ENCODE peak calls at places on chromosomes 13 and 19, in four cellular contexts. M, L, B and N are unnamed samples.

GRCh38 chr19:33905937-33906577 is 109.4 kb downstream of the KCTD15 start:
- DNase-seq in M (no peak), L (no peak), B (no peak), N (no peak)

GRCh38 chr19:35168261-35168660 is 13.7 kb downstream of the FXYD5 start:
- DNase-seq in M (no peak), L (no peak), B (no peak), N (no peak)

GRCh38 chr13:74287672-74288169 is 153.5 kb upstream of the KLF12 start:
- DNase-seq in M (peak; percentile 97), L (peak; percentile 74), B (peak; percentile 88), N (peak; percentile 14)

GRCh38 chr13:81383441-81383840 is 1042.5 kb upstream of the SPRY2 start:
- DNase-seq in M (no peak), L (no peak), B (no peak), N (no peak)

GRCh38 chr13:106110241-106110855 is 425.1 kb downstream of the EFNB2 start:
- DNase-seq in M (no peak), L (no peak), B (no peak), N (no peak)

GRCh38 chr19:3987619-3988371 is 2.5 kb upstream of the EEF2 start:
- DNase-seq in M (peak; percentile 83), L (peak; percentile 83), B (peak; percentile 90), N (peak; percentile 79)

GRCh38 chr19:53780506-53780905 is 43.6 kb downstream of the NLRP12 start:
- DNase-seq in M (no peak), L (no peak), B (no peak), N (no peak)

GRCh38 chr13:77696863-77697207 is 652 bp upstream of the SLAIN1 start:
- DNase-seq in M (no peak), L (no peak), B (no peak), N (no peak)

GRCh38 chr13:88601949-88602348 is 930.8 kb downstream of the SLITRK5 start:
- DNase-seq in M (no peak), L (no peak), B (no peak), N (no peak)

GRCh38 chr19:5131031-5131865 is 162.3 kb downstream of the KDM4B start:
- DNase-seq in M (no peak), L (no peak), B (no peak), N (no peak)

GRCh38 chr13:112705286-112705685 is 15.4 kb downstream of the ATP11A start:
- DNase-seq in M (no peak), L (no peak), B (no peak), N (no peak)

GRCh38 chr19:21698215-21698614 is 69.2 kb downstream of the ZNF100 start:
- DNase-seq in M (no peak), L (no peak), B (no peak), N (no peak)

GRCh38 chr19:18000981-18001836 is 6.8 kb upstream of the ARRDC2 start:
- DNase-seq in M (peak; percentile 46), L (peak; percentile 63), B (peak; percentile 95), N (peak; percentile 16)

GRCh38 chr19:48591021-48591420 is 15.5 kb upstream of the SPACA4 start:
- DNase-seq in M (no peak), L (no peak), B (no peak), N (no peak)

GRCh38 chr13:111493468-111493867 is 173.0 kb downstream of the TEX29 start:
- DNase-seq in M (no peak), L (no peak), B (no peak), N (no peak)

GRCh38 chr13:45933203-45934014 is 81.9 kb upstream of the SIAH3 start:
- DNase-seq in M (no peak), L (no peak), B (no peak), N (no peak)

GRCh38 chr13:29925457-29925856 is 75.0 kb upstream of the UBL3 start:
- DNase-seq in M (peak; percentile 45), L (no peak), B (no peak), N (peak; percentile 4)

GRCh38 chr13:95656386-95657015 is 12.0 kb upstream of the DZIP1 start:
- DNase-seq in M (no peak), L (no peak), B (no peak), N (no peak)

GRCh38 chr19:14089412-14089661 is 1.2 kb downstream of the SAMD1 start:
- DNase-seq in M (no peak), L (no peak), B (peak; percentile 40), N (no peak)

GRCh38 chr19:32928806-32929205 is 43.0 kb downstream of the CEP89 start:
- DNase-seq in M (no peak), L (no peak), B (no peak), N (no peak)

GRCh38 chr19:30344446-30345425 is 27.4 kb upstream of the ZNF536 start:
- DNase-seq in M (no peak), L (no peak), B (no peak), N (no peak)

GRCh38 chr13:35729926-35730627 is 253.6 kb upstream of the MAB21L1 start:
- DNase-seq in M (no peak), L (no peak), B (no peak), N (no peak)

GRCh38 chr13:57409121-57409520 is 222.4 kb upstream of the PCDH17 start:
- DNase-seq in M (no peak), L (no peak), B (no peak), N (no peak)

GRCh38 chr19:5693195-5694166 is 3.4 kb downstream of the RPL36 start:
- DNase-seq in M (no peak), L (no peak), B (no peak), N (no peak)

GRCh38 chr19:35090160-35090794 is 25.3 kb upstream of the FXYD3 start:
- DNase-seq in M (peak; percentile 18), L (peak; percentile 81), B (peak; percentile 55), N (peak; percentile 50)

GRCh38 chr13:40440990-40441820 is 225.2 kb downstream of the FOXO1 start:
- DNase-seq in M (no peak), L (no peak), B (no peak), N (no peak)

GRCh38 chr13:44267203-44267602 is 106.4 kb upstream of the SERP2 start:
- DNase-seq in M (no peak), L (no peak), B (no peak), N (no peak)